ENCODE peak calls at places on chromosomes 4 and X, in six cellular contexts. One of them, this sample, is unnamed.

GRCh38 chrX:13750812-13751211 is 16.3 kb downstream of the OFD1 start:
- DNase-seq in NB4: peak
- DNase-seq in PC-3: no peak
- DNase-seq in mucosa of descending colon: no peak
- DNase-seq in neural crest cell: no peak
- DNase-seq in psoas muscle: no peak
- DNase-seq in this sample: no peak

GRCh38 chrX:11750051-11750450 is 8.0 kb upstream of the MSL3 start:
- DNase-seq in PC-3: peak
- DNase-seq in NB4: no peak
- DNase-seq in neural crest cell: no peak
- DNase-seq in mucosa of descending colon: no peak
- DNase-seq in psoas muscle: no peak
- DNase-seq in this sample: no peak

GRCh38 chr4:161714022-161714751 is 449.6 kb downstream of the FSTL5 start:
- DNase-seq in neural crest cell: no peak
- DNase-seq in psoas muscle: no peak
- DNase-seq in NB4: no peak
- DNase-seq in PC-3: peak
- DNase-seq in mucosa of descending colon: no peak
- DNase-seq in this sample: no peak

GRCh38 chrX:25144043-25144940 is 128.5 kb upstream of the ARX start:
- DNase-seq in neural crest cell: peak
- DNase-seq in NB4: peak
- DNase-seq in psoas muscle: peak
- DNase-seq in mucosa of descending colon: peak
- DNase-seq in PC-3: peak
- DNase-seq in this sample: peak

GRCh38 chrX:46165411-46165810 is 379.8 kb downstream of the ZNF674 start:
- DNase-seq in mucosa of descending colon: no peak
- DNase-seq in PC-3: peak
- DNase-seq in psoas muscle: no peak
- DNase-seq in NB4: no peak
- DNase-seq in neural crest cell: no peak
- DNase-seq in this sample: no peak

GRCh38 chr4:1839306-1839705 is 16.6 kb downstream of the LETM1 start:
- DNase-seq in PC-3: no peak
- DNase-seq in psoas muscle: no peak
- DNase-seq in neural crest cell: no peak
- DNase-seq in NB4: no peak
- DNase-seq in mucosa of descending colon: peak
- DNase-seq in this sample: no peak

GRCh38 chrX:106247162-106247561 is 79.1 kb downstream of the PWWP3B start:
- DNase-seq in mucosa of descending colon: no peak
- DNase-seq in PC-3: peak
- DNase-seq in neural crest cell: no peak
- DNase-seq in psoas muscle: no peak
- DNase-seq in NB4: no peak
- DNase-seq in this sample: no peak

GRCh38 chrX:143476751-143477150 is 40.5 kb downstream of the SPANXN3 start:
- DNase-seq in PC-3: no peak
- DNase-seq in neural crest cell: no peak
- DNase-seq in mucosa of descending colon: no peak
- DNase-seq in NB4: no peak
- DNase-seq in psoas muscle: no peak
- DNase-seq in this sample: no peak

GRCh38 chr4:80073362-80074008 is 456 bp upstream of the ANTXR2 start:
- DNase-seq in PC-3: no peak
- DNase-seq in neural crest cell: no peak
- DNase-seq in NB4: no peak
- DNase-seq in psoas muscle: no peak
- DNase-seq in mucosa of descending colon: no peak
- DNase-seq in this sample: peak

GRCh38 chr4:73701116-73701515 is 39.3 kb upstream of the CXCL8 start:
- DNase-seq in psoas muscle: no peak
- DNase-seq in neural crest cell: no peak
- DNase-seq in NB4: no peak
- DNase-seq in mucosa of descending colon: no peak
- DNase-seq in PC-3: peak
- DNase-seq in this sample: no peak

GRCh38 chrX:67555578-67556203 is 11.9 kb downstream of the AR start:
- DNase-seq in NB4: peak
- DNase-seq in psoas muscle: peak
- DNase-seq in neural crest cell: no peak
- DNase-seq in PC-3: peak
- DNase-seq in mucosa of descending colon: no peak
- DNase-seq in this sample: no peak

GRCh38 chr4:109027016-109027500 is 264.2 kb upstream of the ETNPPL start:
- DNase-seq in neural crest cell: no peak
- DNase-seq in PC-3: no peak
- DNase-seq in psoas muscle: no peak
- DNase-seq in mucosa of descending colon: no peak
- DNase-seq in NB4: no peak
- DNase-seq in this sample: no peak

GRCh38 chr4:152928286-152928685 is 7.8 kb upstream of the FHDC1 start:
- DNase-seq in NB4: no peak
- DNase-seq in psoas muscle: no peak
- DNase-seq in mucosa of descending colon: no peak
- DNase-seq in PC-3: no peak
- DNase-seq in neural crest cell: no peak
- DNase-seq in this sample: no peak

GRCh38 chrX:54785901-54786300 is 12.2 kb downstream of the ITIH6 start:
- DNase-seq in psoas muscle: no peak
- DNase-seq in neural crest cell: no peak
- DNase-seq in mucosa of descending colon: no peak
- DNase-seq in NB4: peak
- DNase-seq in PC-3: peak
- DNase-seq in this sample: peak

GRCh38 chr4:168848112-168848511 is 161.9 kb downstream of the CBR4 start:
- DNase-seq in neural crest cell: no peak
- DNase-seq in PC-3: no peak
- DNase-seq in mucosa of descending colon: no peak
- DNase-seq in psoas muscle: no peak
- DNase-seq in NB4: no peak
- DNase-seq in this sample: no peak

GRCh38 chr4:3328814-3329663 is 36.2 kb downstream of the RGS12 start:
- DNase-seq in neural crest cell: no peak
- DNase-seq in mucosa of descending colon: no peak
- DNase-seq in NB4: no peak
- DNase-seq in psoas muscle: no peak
- DNase-seq in PC-3: no peak
- DNase-seq in this sample: no peak

GRCh38 chrX:111262086-111262485 is 8.2 kb downstream of the CAPN6 start:
- DNase-seq in PC-3: no peak
- DNase-seq in NB4: no peak
- DNase-seq in mucosa of descending colon: no peak
- DNase-seq in neural crest cell: no peak
- DNase-seq in psoas muscle: no peak
- DNase-seq in this sample: no peak

GRCh38 chr4:78954048-78954666 is 14.9 kb upstream of the PAQR3 start:
- DNase-seq in psoas muscle: no peak
- DNase-seq in PC-3: peak
- DNase-seq in neural crest cell: peak
- DNase-seq in mucosa of descending colon: no peak
- DNase-seq in NB4: peak
- DNase-seq in this sample: peak

GRCh38 chr4:92303621-92304027 is at the start of gene GRID2:
- DNase-seq in neural crest cell: peak
- DNase-seq in mucosa of descending colon: no peak
- DNase-seq in PC-3: peak
- DNase-seq in NB4: no peak
- DNase-seq in psoas muscle: no peak
- DNase-seq in this sample: no peak

GRCh38 chrX:93985621-93986020 is 311.6 kb downstream of the FAM133A start:
- DNase-seq in psoas muscle: no peak
- DNase-seq in PC-3: peak
- DNase-seq in mucosa of descending colon: no peak
- DNase-seq in neural crest cell: no peak
- DNase-seq in NB4: peak
- DNase-seq in this sample: no peak

GRCh38 chrX:69503835-69504625 is at the start of gene NALF2:
- DNase-seq in NB4: peak
- DNase-seq in PC-3: peak
- DNase-seq in neural crest cell: peak
- DNase-seq in psoas muscle: peak
- DNase-seq in mucosa of descending colon: peak
- DNase-seq in this sample: peak

GRCh38 chrX:81202989-81203388 is 1.1 kb downstream of the SH3BGRL start:
- DNase-seq in psoas muscle: no peak
- DNase-seq in mucosa of descending colon: no peak
- DNase-seq in NB4: peak
- DNase-seq in PC-3: no peak
- DNase-seq in neural crest cell: no peak
- DNase-seq in this sample: no peak

GRCh38 chrX:81206471-81206870 is 4.6 kb downstream of the SH3BGRL start:
- DNase-seq in PC-3: no peak
- DNase-seq in neural crest cell: no peak
- DNase-seq in psoas muscle: no peak
- DNase-seq in NB4: peak
- DNase-seq in mucosa of descending colon: no peak
- DNase-seq in this sample: no peak

GRCh38 chrX:81202413-81202794 is 502 bp downstream of the SH3BGRL start:
- DNase-seq in mucosa of descending colon: no peak
- DNase-seq in NB4: peak
- DNase-seq in psoas muscle: no peak
- DNase-seq in neural crest cell: no peak
- DNase-seq in PC-3: no peak
- DNase-seq in this sample: peak

DNA sequence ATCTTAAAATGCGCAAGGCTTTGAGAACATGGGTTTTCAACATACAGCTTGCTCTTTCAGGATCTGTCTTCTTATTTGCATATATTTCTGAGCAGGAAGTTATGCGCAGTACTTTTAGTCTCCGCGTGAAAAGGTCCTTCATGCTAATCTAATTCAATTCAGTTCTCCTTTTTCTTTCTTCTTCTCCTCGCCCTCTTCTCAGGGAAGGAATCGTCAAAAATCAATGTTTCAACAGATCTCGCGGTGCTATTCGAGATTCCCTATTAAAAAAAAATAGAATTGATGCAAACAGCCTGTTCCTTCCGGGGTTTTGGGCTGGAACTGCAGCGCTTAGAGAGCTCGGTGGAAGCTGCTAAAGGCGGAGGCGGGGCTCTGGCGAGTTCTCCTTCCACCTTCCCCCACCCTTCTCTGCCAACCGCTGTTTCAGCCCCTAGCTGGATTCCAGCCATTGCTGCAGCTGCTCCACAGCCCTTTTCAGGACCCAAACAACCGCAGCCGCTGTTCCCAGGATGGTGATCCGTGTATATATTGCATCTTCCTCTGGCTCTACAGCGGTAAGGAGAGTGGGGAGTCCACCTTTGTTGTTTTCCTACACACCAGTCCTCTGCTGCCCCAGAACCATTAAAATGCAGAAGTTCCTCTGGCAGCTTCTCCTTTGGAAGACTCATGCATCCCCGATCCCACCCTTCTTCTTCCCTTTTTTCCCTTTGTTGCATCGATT is at the start of the genes HMGN5 and SH3BGRL:
- DNase-seq in psoas muscle: peak
- DNase-seq in NB4: peak
- DNase-seq in PC-3: peak
- DNase-seq in neural crest cell: peak
- DNase-seq in mucosa of descending colon: peak
- DNase-seq in this sample: peak
- TF ChIP-seq CTCF in psoas muscle: no peak
- TF ChIP-seq CTCF in NB4: no peak
- TF ChIP-seq CTCF in PC-3: no peak
- TF ChIP-seq CTCF in neural crest cell: no peak
- TF ChIP-seq CTCF in mucosa of descending colon: no peak
- TF ChIP-seq CTCF in this sample: no peak

DNA sequence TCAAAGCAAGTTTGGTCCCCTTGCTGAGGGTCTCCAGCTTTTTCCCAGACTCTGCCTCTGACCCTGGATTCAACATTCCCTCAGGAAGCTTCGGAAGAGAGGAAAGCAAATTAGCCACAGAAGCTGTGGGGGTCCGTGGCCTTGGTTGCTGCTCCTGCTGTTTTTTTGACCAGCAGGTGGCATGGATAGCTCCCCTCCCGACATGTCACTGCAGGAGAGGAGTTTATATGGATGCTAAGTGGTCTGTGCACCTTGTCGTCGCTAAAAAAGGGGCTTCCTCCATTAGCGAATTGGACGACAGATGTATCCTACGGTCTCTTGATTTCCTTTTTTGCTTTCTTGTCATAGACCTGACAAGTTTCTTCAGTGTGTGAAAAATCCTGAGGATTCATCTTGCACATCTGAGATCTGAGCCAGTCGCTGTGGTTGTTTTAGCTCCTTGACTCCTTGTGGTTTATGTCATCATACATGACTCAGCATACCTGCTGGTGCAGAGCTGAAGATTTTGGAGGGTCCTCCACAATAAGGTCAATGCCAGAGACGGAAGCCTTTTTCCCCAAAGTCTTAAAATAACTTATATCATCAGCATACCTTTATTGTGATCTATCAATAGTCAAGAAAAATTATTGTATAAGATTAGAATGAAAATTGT is 70.2 kb downstream of the CD38 start:
- DNase-seq in mucosa of descending colon: no peak
- DNase-seq in PC-3: peak
- DNase-seq in psoas muscle: no peak
- DNase-seq in neural crest cell: no peak
- DNase-seq in NB4: peak
- DNase-seq in this sample: no peak
- TF ChIP-seq CTCF in mucosa of descending colon: no peak
- TF ChIP-seq CTCF in PC-3: peak
- TF ChIP-seq CTCF in psoas muscle: no peak
- TF ChIP-seq CTCF in neural crest cell: no peak
- TF ChIP-seq CTCF in NB4: peak
- TF ChIP-seq CTCF in this sample: no peak

GRCh38 chr4:37890501-37891220 is at the start of gene TBC1D1:
- DNase-seq in mucosa of descending colon: peak
- DNase-seq in NB4: peak
- DNase-seq in psoas muscle: peak
- DNase-seq in PC-3: peak
- DNase-seq in neural crest cell: no peak
- DNase-seq in this sample: peak
- TF ChIP-seq CTCF in mucosa of descending colon: no peak
- TF ChIP-seq CTCF in NB4: no peak
- TF ChIP-seq CTCF in psoas muscle: peak
- TF ChIP-seq CTCF in PC-3: no peak
- TF ChIP-seq CTCF in neural crest cell: no peak
- TF ChIP-seq CTCF in this sample: no peak

DNA sequence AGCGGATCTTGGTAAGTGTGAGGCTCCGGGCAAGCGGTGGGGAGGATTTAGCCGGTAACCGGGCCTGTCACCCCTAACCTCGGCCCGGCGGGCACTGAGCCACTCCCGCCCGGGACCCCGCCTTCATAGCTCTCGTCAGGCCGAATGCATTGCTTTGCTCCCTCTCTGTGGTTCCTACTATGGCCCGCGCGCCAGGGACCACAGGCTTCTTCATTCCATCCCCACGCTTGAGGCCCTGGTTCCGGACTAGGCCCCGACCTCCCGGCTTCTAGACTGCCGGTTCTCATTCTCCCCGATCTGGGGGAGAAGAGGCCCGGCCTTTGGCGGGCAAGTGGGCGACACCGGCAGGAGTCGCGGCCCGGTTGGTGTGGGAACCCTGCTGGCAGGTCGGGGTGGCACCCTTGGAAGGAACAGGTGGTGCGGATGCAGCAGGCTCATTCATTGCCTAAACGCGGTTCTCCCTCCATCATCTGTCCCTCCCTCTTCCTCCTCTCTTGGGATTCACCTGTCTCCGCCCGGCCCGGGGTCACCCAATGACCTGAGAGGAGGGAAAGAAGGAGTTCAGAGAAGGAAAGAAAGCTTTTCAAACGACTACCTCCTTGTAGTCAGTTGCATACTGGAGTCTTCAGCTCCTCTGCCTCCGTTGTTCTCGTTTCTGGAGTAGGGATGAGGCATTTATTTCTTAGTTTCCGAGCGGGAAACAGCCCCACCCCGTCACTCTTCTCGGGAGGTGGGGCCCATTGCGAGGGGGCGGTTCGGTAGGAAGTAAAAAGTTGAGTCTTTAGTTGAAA is at the start of gene NDUFC1:
- DNase-seq in mucosa of descending colon: peak
- DNase-seq in PC-3: peak
- DNase-seq in NB4: peak
- DNase-seq in neural crest cell: peak
- DNase-seq in psoas muscle: peak
- DNase-seq in this sample: peak
- TF ChIP-seq CTCF in mucosa of descending colon: no peak
- TF ChIP-seq CTCF in PC-3: no peak
- TF ChIP-seq CTCF in NB4: no peak
- TF ChIP-seq CTCF in neural crest cell: peak
- TF ChIP-seq CTCF in psoas muscle: no peak
- TF ChIP-seq CTCF in this sample: peak